ENCODE peak calls at places on chromosomes 2 and 18, in eight cellular contexts. O, P, D, G, K, L, F and B are unnamed samples.

GRCh38 chr2:202158796-202159195 is 79.6 kb downstream of the SUMO1 start:
- DNase-seq in K (no peak), O (peak), D (no peak), G (peak), L (peak), P (no peak), F (peak), B (no peak)

GRCh38 chr2:25151718-25152117 is 16.7 kb downstream of the POMC start:
- DNase-seq in O (no peak), F (no peak), G (no peak), P (no peak), D (peak), K (no peak), L (no peak), B (no peak)

GRCh38 chr2:25851740-25852503 is 26.4 kb downstream of the ASXL2 start:
- DNase-seq in F (peak), O (peak), K (no peak), L (peak), D (no peak), P (no peak), G (peak), B (peak)

GRCh38 chr2:84894131-84894586 is 11.3 kb upstream of the TMSB10 start:
- DNase-seq in G (no peak), O (no peak), F (no peak), P (no peak), D (no peak), L (peak), K (no peak), B (no peak)

GRCh38 chr2:42741140-42741539 is 22.8 kb downstream of the OXER1 start:
- DNase-seq in F (no peak), P (no peak), O (peak), K (no peak), D (no peak), G (no peak), L (no peak), B (no peak)

GRCh38 chr2:11097038-11097720 is 58.1 kb upstream of the SLC66A3 start:
- DNase-seq in L (peak), P (no peak), K (no peak), F (peak), G (peak), O (peak), D (no peak), B (no peak)

GRCh38 chr2:40105593-40105992 is 326.5 kb upstream of the THUMPD2 start:
- DNase-seq in D (no peak), G (peak), F (peak), O (peak), K (no peak), P (no peak), L (no peak), B (no peak)

GRCh38 chr2:181185948-181186347 is 205.5 kb downstream of the UBE2E3 start:
- DNase-seq in O (no peak), F (peak), P (no peak), L (peak), K (no peak), G (peak), D (no peak), B (no peak)

GRCh38 chr2:207546822-207547221 is 17.1 kb downstream of the CREB1 start:
- DNase-seq in F (peak), L (no peak), D (no peak), K (no peak), O (peak), P (no peak), G (no peak), B (no peak)

GRCh38 chr2:42949125-42949524 is 156.7 kb upstream of the HAAO start:
- DNase-seq in P (no peak), O (no peak), D (no peak), F (no peak), K (no peak), L (no peak), G (no peak), B (no peak)

GRCh38 chr18:32321826-32322225 is 132.0 kb downstream of the MEP1B start:
- DNase-seq in F (no peak), L (no peak), P (no peak), O (no peak), G (no peak), D (no peak), K (no peak), B (no peak)

GRCh38 chr2:239890347-239890746 is 134.8 kb downstream of the NDUFA10 start:
- DNase-seq in G (no peak), P (no peak), K (no peak), L (no peak), O (no peak), F (no peak), D (no peak), B (no peak)

GRCh38 chr2:29920130-29920577 is 1.2 kb downstream of the ALK start:
- DNase-seq in G (no peak), P (peak), O (peak), D (peak), F (peak), L (peak), K (peak), B (peak)

GRCh38 chr18:13565228-13565627 is 161.1 kb downstream of the FAM210A start:
- DNase-seq in L (no peak), D (no peak), K (no peak), F (no peak), O (no peak), G (no peak), P (no peak), B (peak)

GRCh38 chr18:62759704-62760402 is 44.5 kb downstream of the PHLPP1 start:
- DNase-seq in O (peak), F (peak), G (peak), L (peak), K (no peak), P (no peak), D (no peak), B (no peak)

GRCh38 chr2:71746946-71747501 is 293.7 kb downstream of the DYSF start:
- DNase-seq in D (peak), K (peak), P (peak), O (peak), F (peak), L (peak), G (no peak), B (no peak)

GRCh38 chr2:45833968-45834344 is 182.5 kb downstream of the PRKCE start:
- DNase-seq in D (no peak), F (no peak), P (no peak), O (no peak), G (no peak), K (no peak), L (no peak), B (no peak)

GRCh38 chr2:54490863-54491262 is 34.7 kb downstream of the SPTBN1 start:
- DNase-seq in G (no peak), F (no peak), P (no peak), K (no peak), D (no peak), L (no peak), O (no peak), B (no peak)

GRCh38 chr2:73444202-73444601 is 58.6 kb downstream of the ALMS1 start:
- DNase-seq in D (no peak), F (no peak), P (no peak), G (no peak), K (no peak), O (no peak), L (no peak), B (no peak)

GRCh38 chr2:188158337-188159100 is 133.2 kb upstream of the GULP1 start:
- DNase-seq in F (peak), D (no peak), L (peak), P (no peak), O (peak), K (no peak), G (peak), B (no peak)

GRCh38 chr18:59268722-59269562 is 4.3 kb downstream of the RAX start:
- DNase-seq in G (no peak), L (peak), O (no peak), D (peak), K (peak), P (peak), F (no peak), B (peak)

GRCh38 chr2:169734172-169734847 is 678 bp downstream of the KLHL23 start:
- DNase-seq in F (no peak), P (peak), D (no peak), L (peak), O (no peak), K (no peak), G (no peak), B (peak)

GRCh38 chr2:197847666-197848401 is 43.4 kb downstream of the PLCL1 start:
- DNase-seq in F (no peak), L (no peak), O (no peak), G (peak), P (no peak), D (no peak), K (no peak), B (no peak)

GRCh38 chr18:48337053-48337452 is 72.1 kb downstream of the ZBTB7C start:
- DNase-seq in D (no peak), L (no peak), P (no peak), G (no peak), K (no peak), F (no peak), O (no peak), B (no peak)

GRCh38 chr2:104914509-104914908 is 60.6 kb downstream of the POU3F3 start:
- DNase-seq in L (no peak), P (no peak), F (no peak), K (no peak), G (no peak), O (no peak), D (no peak), B (no peak)

GRCh38 chr2:241701155-241701404 is 759 bp upstream of the ING5 start:
- DNase-seq in K (no peak), P (no peak), G (peak), L (no peak), D (no peak), F (peak), O (peak), B (no peak)

GRCh38 chr2:20205915-20206524 is 18.9 kb downstream of the SDC1 start:
- DNase-seq in L (no peak), O (no peak), P (no peak), G (no peak), K (peak), D (peak), F (no peak), B (no peak)

GRCh38 chr2:127984551-127984950 is 43.3 kb downstream of the SAP130 start:
- DNase-seq in O (no peak), K (no peak), D (no peak), G (peak), L (no peak), F (no peak), P (no peak), B (no peak)

GRCh38 chr2:20231159-20231558 is 6.2 kb upstream of the SDC1 start:
- DNase-seq in L (no peak), G (no peak), P (no peak), K (no peak), O (no peak), D (no peak), F (no peak), B (no peak)

GRCh38 chr18:26777316-26778053 is 88.0 kb downstream of the AQP4 start:
- DNase-seq in D (no peak), G (no peak), L (peak), O (peak), F (no peak), K (no peak), P (no peak), B (no peak)

GRCh38 chr2:98505991-98506664 is 61.5 kb downstream of the INPP4A start:
- DNase-seq in L (no peak), P (no peak), K (no peak), O (no peak), F (no peak), D (no peak), G (no peak), B (no peak)

GRCh38 chr18:8367217-8367988 is 241.8 kb upstream of the RAB12 start:
- DNase-seq in F (no peak), P (peak), K (peak), D (peak), L (peak), G (no peak), O (no peak), B (peak)

GRCh38 chr2:11466307-11467125 is 555 bp upstream of the E2F6 start:
- DNase-seq in P (peak), K (no peak), D (peak), O (no peak), G (no peak), F (no peak), L (peak), B (no peak)

GRCh38 chr2:152715854-152716428 is 1.3 kb downstream of the PRPF40A start:
- DNase-seq in K (no peak), G (peak), O (peak), D (no peak), P (no peak), L (peak), F (peak), B (no peak)

GRCh38 chr2:210481601-210482124 is 5.1 kb upstream of the LANCL1 start:
- DNase-seq in G (peak), P (no peak), D (no peak), F (no peak), O (no peak), K (no peak), L (peak), B (no peak)

GRCh38 chr18:63130176-63130575 is 189.4 kb downstream of the BCL2 start:
- DNase-seq in K (no peak), L (no peak), P (no peak), F (no peak), G (no peak), O (no peak), D (no peak), B (no peak)

GRCh38 chr18:57438669-57439616 is 3.8 kb downstream of the ONECUT2 start:
- DNase-seq in O (no peak), D (no peak), G (no peak), P (no peak), F (no peak), L (no peak), K (no peak), B (no peak)
- H3K4me3 ChIP-seq in O (no peak), D (no peak), G (no peak), P (no peak), F (no peak), L (peak), K (no peak), B (no peak)

GRCh38 chr2:35347561-35347960 is 1008.0 kb upstream of the CRIM1 start:
- DNase-seq in F (no peak), D (no peak), L (no peak), G (no peak), O (no peak), K (no peak), P (no peak), B (no peak)

GRCh38 chr2:35337922-35338321 is 1017.7 kb upstream of the CRIM1 start:
- DNase-seq in D (no peak), K (no peak), O (no peak), G (no peak), L (no peak), F (no peak), P (no peak), B (no peak)

DNA sequence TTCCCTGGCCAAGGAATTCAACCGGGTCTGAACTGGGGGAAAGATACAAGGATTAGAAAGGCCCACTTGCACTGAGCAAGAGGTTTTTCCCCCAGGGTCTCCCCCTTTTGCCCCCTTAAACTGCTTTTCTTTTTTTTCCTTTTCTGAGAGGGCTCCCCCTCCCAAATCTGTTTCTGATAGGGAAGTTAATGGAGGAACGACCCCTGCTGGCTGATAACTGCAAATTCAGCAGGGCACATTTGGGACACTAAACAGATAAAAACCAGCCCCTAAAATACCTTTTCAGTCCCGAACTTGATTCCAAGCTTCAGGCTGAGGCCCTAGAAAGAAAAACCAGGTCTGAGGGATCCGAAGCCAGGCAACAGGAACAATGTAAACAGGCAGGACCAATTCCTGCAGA is 1012.4 kb upstream of the CRIM1 start:
- DNase-seq in D (no peak), O (no peak), F (no peak), K (no peak), P (no peak), L (peak), G (no peak), B (no peak)
- TF ChIP-seq CTCF in D (no peak), O (no peak), F (no peak), K (no peak), P (no peak), L (peak), G (peak), B (no peak)

DNA sequence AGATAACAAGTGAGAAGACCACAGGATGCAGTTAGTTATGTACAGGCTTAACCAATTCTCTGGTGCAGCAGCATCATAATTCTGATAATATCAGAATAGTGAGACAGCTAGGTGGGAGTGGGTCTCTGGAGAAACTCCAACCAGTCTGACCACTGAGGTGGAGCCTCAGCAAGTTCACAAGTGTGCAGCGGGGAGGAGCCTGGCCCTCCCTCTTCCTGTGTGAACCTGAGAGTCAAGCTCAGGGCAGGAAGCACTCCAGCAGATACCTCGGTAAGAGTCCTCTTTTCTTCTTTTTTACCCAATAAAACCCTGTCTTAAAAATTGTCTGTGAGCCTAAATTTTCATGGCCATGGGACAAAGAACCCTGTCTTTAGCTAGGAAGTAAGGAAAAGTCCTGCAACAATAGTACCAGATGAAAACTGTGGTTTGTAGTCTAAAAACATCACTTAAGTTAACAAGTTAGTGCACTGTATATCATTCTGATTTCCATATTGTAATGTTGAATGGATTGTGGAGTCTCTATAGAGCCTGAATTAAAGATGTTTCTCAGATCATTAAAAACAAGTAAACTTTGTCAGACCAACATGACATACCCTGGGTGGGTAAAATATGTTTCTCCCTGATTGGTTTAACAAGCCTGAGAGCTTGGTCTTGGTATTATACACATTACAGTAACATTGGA is 370.8 kb downstream of the TMEM182 start:
- DNase-seq in P (no peak), L (no peak), D (no peak), G (no peak), K (no peak), F (no peak), O (no peak), B (no peak)
- H3K4me3 ChIP-seq in P (no peak), L (no peak), D (no peak), G (no peak), K (no peak), F (no peak), O (no peak), B (no peak)

GRCh38 chr2:64749446-64749845 is 95.7 kb upstream of the SERTAD2 start:
- DNase-seq in K (no peak), F (no peak), P (no peak), D (no peak), O (no peak), G (no peak), L (peak), B (no peak)

GRCh38 chr2:64753384-64753783 is 99.7 kb upstream of the SERTAD2 start:
- DNase-seq in P (no peak), L (peak), F (no peak), D (no peak), O (no peak), K (no peak), G (no peak), B (no peak)

GRCh38 chr2:64750001-64750816 is 96.5 kb upstream of the SERTAD2 start:
- DNase-seq in O (peak), P (peak), L (peak), K (peak), D (peak), G (peak), F (peak), B (peak)

GRCh38 chr2:64750817-64751285 is 97.1 kb upstream of the SERTAD2 start:
- DNase-seq in F (peak), O (no peak), G (peak), K (peak), P (peak), D (peak), L (peak), B (peak)

GRCh38 chr2:64751286-64752260 is 97.9 kb upstream of the SERTAD2 start:
- DNase-seq in L (peak), D (peak), K (peak), P (peak), G (peak), O (peak), F (no peak), B (no peak)
- TF ChIP-seq CTCF in L (peak), D (peak), K (peak), P (peak), G (peak), O (peak), F (peak), B (peak)

DNA sequence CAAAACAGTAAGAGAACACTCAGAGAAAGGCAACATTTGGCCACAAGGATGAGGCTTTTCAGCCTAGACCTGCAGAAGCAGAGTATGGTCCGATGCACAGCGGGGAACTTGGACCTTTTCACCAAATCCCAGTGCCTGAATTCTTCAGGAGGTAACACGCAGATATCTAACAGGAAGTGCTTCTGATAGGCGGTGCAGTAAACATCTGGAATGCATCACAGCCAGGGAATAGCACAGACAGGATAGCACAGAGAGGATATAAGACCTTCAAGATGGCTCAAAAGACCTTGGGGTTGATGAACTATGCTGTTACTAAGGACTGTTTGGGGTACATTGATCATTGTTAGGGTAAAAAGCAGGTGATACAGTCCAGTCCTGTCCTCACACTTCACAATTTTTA is 1.7 kb downstream of the TMEM127 start:
- DNase-seq in D (no peak), O (peak), L (no peak), K (no peak), G (peak), F (peak), P (no peak), B (no peak)
- H3K4me3 ChIP-seq in D (peak), O (peak), L (peak), K (peak), G (no peak), F (peak), P (no peak), B (peak)